ENCODE peak calls at places on chromosomes 13 and 19, in four cellular contexts. R is CD8-positive, alpha-beta T cell; V is fibroblast of lung; X is HAP-1. B is an unnamed sample.
A peak's percentile ranks its signal among the peaks of the same experiment; 100 is the strongest.

GRCh38 chr13:71030789-71031188 is 836.2 kb downstream of the DACH1 start:
- DNase-seq in V (no peak), R (no peak), X (no peak), B (no peak)

GRCh38 chr19:44903602-44904425 is 1.8 kb upstream of the APOE start:
- DNase-seq in X (peak; percentile 20), R (peak; percentile 76), V (peak; percentile 36), B (peak; percentile 42)

GRCh38 chr13:21739771-21740170 is 68.9 kb downstream of the FGF9 start:
- DNase-seq in R (no peak), V (no peak), X (no peak), B (no peak)

GRCh38 chr19:54011507-54012211 is 20.2 kb downstream of the CACNG6 start:
- DNase-seq in X (no peak), V (no peak), R (no peak), B (no peak)

GRCh38 chr13:102724923-102725322 is 30.1 kb upstream of the METTL21C start:
- DNase-seq in X (peak; percentile 12), R (no peak), V (peak; percentile 24), B (no peak)

GRCh38 chr19:51163257-51163656 is 21.2 kb downstream of the SIGLEC7 start:
- DNase-seq in X (no peak), R (no peak), V (no peak), B (no peak)

GRCh38 chr19:8412783-8413592 is at the start of gene MARCHF2:
- DNase-seq in X (peak; percentile 94), V (peak; percentile 93), R (peak; percentile 92), B (peak; percentile 97)

GRCh38 chr19:28736528-28736927 is 476.4 kb downstream of the UQCRFS1 start:
- DNase-seq in X (no peak), R (no peak), V (no peak), B (no peak)

GRCh38 chr19:1168562-1168873 is 5.5 kb downstream of the SBNO2 start:
- DNase-seq in R (no peak), V (no peak), X (no peak), B (no peak)

GRCh38 chr13:94829801-94830200 is 117.5 kb upstream of the SOX21 start:
- DNase-seq in X (peak; percentile 100), V (no peak), R (no peak), B (no peak)

GRCh38 chr19:55247621-55248099 is 11.2 kb downstream of the PPP6R1 start:
- DNase-seq in X (no peak), R (no peak), V (peak; percentile 26), B (no peak)

GRCh38 chr19:30590596-30591229 is 218.5 kb downstream of the ZNF536 start:
- DNase-seq in V (no peak), X (no peak), R (no peak), B (no peak)

GRCh38 chr13:108326318-108326717 is 56.8 kb downstream of the TNFSF13B start:
- DNase-seq in R (no peak), X (no peak), V (no peak), B (no peak)

GRCh38 chr19:4144666-4145261 is 8.7 kb upstream of the CREB3L3 start:
- DNase-seq in X (no peak), V (peak; percentile 22), R (no peak), B (no peak)

GRCh38 chr13:73168993-73169401 is 110.2 kb downstream of the KLF5 start:
- DNase-seq in V (peak; percentile 86), R (no peak), X (no peak), B (no peak)

GRCh38 chr13:41973247-41973741 is 12.4 kb upstream of the VWA8 start:
- DNase-seq in X (no peak), R (no peak), V (no peak), B (no peak)

GRCh38 chr19:41882568-41883462 is at the start of gene ARHGEF1:
- DNase-seq in X (no peak), R (peak; percentile 68), V (peak; percentile 33), B (no peak)

GRCh38 chr19:48194041-48194871 is 23.8 kb downstream of the ZSWIM9 start:
- DNase-seq in R (peak; percentile 24), V (no peak), X (peak; percentile 21), B (no peak)

GRCh38 chr13:48505597-48506091 is 27.2 kb downstream of the RCBTB2 start:
- DNase-seq in X (no peak), R (peak; percentile 54), V (no peak), B (peak; percentile 41)

GRCh38 chr19:39113199-39113598 is 12.4 kb upstream of the PAK4 start:
- DNase-seq in R (no peak), X (no peak), V (no peak), B (no peak)

GRCh38 chr13:100826441-100826840 is 151.8 kb upstream of the TMTC4 start:
- DNase-seq in R (no peak), X (no peak), V (no peak), B (no peak)

GRCh38 chr19:46863818-46864629 is 3.2 kb downstream of the ARHGAP35 start:
- DNase-seq in X (peak; percentile 28), V (peak; percentile 92), R (no peak), B (no peak)
- H3K4me3 ChIP-seq in X (peak overlapping the region; percentile 65), V (peak overlapping the region; percentile 65), R (no peak overlapping the region), B (no peak overlapping the region)

GRCh38 chr13:39452834-39453233 is 150.2 kb downstream of the LHFPL6 start:
- DNase-seq in X (no peak), R (no peak), V (no peak), B (no peak)
- H3K4me1 ChIP-seq in X (peaks cover 38% of the 10 kb centered on the region), R (no peaks in the 10 kb centered on the region), V (peaks cover 2% of the 10 kb centered on the region), B (peaks cover 38% of the 10 kb centered on the region)

GRCh38 chr19:32363175-32363574 is 17.8 kb downstream of the ZNF507 start:
- DNase-seq in X (no peak), V (no peak), R (no peak), B (no peak)
- H3K36me3 ChIP-seq in X (peaks cover 57% of the 10 kb centered on the region), V (peaks cover 2% of the 10 kb centered on the region), R (peaks cover 40% of the 10 kb centered on the region), B (peaks cover 40% of the 10 kb centered on the region)

DNA sequence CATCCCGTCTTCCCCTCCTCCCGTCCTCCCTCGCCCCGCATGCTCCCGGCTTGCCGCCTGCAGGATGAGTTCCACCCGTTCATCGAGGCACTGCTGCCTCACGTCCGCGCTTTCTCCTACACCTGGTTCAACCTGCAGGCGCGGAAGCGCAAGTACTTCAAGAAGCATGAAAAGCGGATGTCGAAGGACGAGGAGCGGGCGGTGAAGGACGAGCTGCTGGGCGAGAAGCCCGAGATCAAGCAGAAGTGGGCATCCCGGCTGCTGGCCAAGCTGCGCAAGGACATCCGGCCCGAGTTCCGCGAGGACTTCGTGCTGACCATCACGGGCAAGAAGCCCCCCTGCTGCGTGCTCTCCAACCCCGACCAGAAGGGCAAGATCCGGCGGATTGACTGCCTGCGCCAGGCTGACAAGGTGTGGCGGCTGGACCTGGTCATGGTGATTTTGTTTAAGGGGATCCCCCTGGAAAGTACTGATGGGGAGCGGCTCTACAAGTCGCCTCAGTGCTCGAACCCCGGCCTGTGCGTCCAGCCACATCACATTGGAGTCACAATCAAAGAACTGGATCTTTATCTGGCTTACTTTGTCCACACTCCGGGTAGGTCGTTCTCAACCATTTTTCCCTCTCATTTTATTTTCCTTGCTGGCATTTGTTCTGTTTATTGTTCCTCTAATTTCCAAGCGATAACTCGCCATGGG is 29.8 kb downstream of the NFIX start:
- DNase-seq in R (no peak), X (no peak), V (peak; percentile 52), B (no peak)
- H3K4me3 ChIP-seq in R (peak overlapping the region; percentile 17), X (no peak overlapping the region), V (peak overlapping the region; percentile 73), B (peak overlapping the region; percentile 51)

GRCh38 chr19:12787458-12787857 is 3.8 kb upstream of the JUNB start:
- DNase-seq in X (no peak), R (no peak), V (no peak), B (no peak)

GRCh38 chr19:12789904-12790619 is 1.2 kb upstream of the JUNB start:
- DNase-seq in V (peak; percentile 96), X (peak; percentile 84), R (peak; percentile 89), B (peak; percentile 89)

GRCh38 chr19:12789098-12789903 is 2.0 kb upstream of the JUNB start:
- DNase-seq in X (no peak), R (no peak), V (no peak), B (no peak)

GRCh38 chr19:12788025-12788681 is 3.1 kb upstream of the JUNB start:
- DNase-seq in R (no peak), X (no peak), V (no peak), B (no peak)

DNA sequence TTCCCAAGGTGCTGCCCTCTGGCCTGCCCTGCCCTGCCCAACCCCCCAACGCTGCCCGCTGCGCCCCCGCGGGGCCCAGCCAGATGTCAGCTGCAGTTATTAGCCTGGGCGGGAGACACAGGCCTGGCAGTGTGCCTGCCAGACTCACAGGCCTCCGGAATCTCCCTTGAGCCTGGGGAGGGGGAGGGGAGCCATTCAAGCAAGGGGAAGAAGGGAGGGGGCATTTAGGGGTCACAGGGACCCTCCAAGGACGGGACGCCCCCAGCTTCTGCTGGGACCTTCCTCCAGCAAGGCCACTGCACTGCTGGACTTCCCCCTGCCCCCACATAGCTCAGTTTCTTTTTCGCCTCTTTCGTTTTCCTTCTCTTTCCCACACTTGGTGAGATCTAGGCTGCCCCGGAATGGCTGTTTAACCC is 2.6 kb upstream of the JUNB start:
- DNase-seq in X (no peak), R (peak; percentile 49), V (no peak), B (no peak)
- H3K4me1 ChIP-seq in X (peaks cover 17% of the 10 kb centered on the region), R (peaks cover 49% of the 10 kb centered on the region), V (peaks cover 30% of the 10 kb centered on the region), B (peaks cover 51% of the 10 kb centered on the region)

B was measured in gastrocnemius medialis.